ENCODE peak calls at places on chromosomes 13 and 19, in nine cellular contexts. V is H1, M is fibroblast of mammary gland, U is endodermal cell, C is ascending aorta, G is lower leg skin, H is HFF-Myc, P is AG04449, X is GM23338. T is an unnamed sample.

GRCh38 chr19:40284501-40285352 is at the start of gene AKT2:
- DNase-seq in G (no peak), U (peak), X (peak), C (no peak), P (no peak), V (peak), M (peak), H (no peak), T (peak)

GRCh38 chr13:112131081-112131739 is 64.3 kb downstream of the SOX1 start:
- DNase-seq in G (peak), V (no peak), X (no peak), H (no peak), P (no peak), C (no peak), M (no peak), U (peak), T (no peak)

GRCh38 chr19:53903055-53903680 is 5.9 kb upstream of the CACNG7 start:
- DNase-seq in H (peak), U (peak), V (no peak), P (no peak), X (peak), C (no peak), G (no peak), M (peak), T (peak)

GRCh38 chr13:29934531-29935308 is 84.3 kb upstream of the UBL3 start:
- DNase-seq in V (no peak), P (no peak), G (no peak), M (no peak), X (no peak), C (no peak), U (no peak), H (no peak), T (no peak)

GRCh38 chr13:98970293-98970692 is 7.6 kb downstream of the DOCK9 start:
- DNase-seq in U (no peak), V (no peak), H (no peak), C (no peak), M (no peak), P (no peak), G (no peak), X (no peak), T (no peak)

GRCh38 chr13:107427531-107427930 is 787.8 kb downstream of the LIG4 start:
- DNase-seq in X (no peak), C (no peak), H (no peak), U (no peak), M (no peak), G (no peak), V (no peak), P (no peak), T (no peak)

GRCh38 chr13:20609145-20609544 is 42.2 kb downstream of the IFT88 start:
- DNase-seq in G (no peak), V (no peak), M (peak), P (peak), C (no peak), H (no peak), U (no peak), X (no peak), T (peak)

GRCh38 chr19:15180451-15181390 is 20.1 kb downstream of the NOTCH3 start:
- DNase-seq in H (no peak), X (peak), C (no peak), M (no peak), U (peak), G (no peak), P (no peak), V (no peak), T (no peak)

GRCh38 chr19:1819976-1820255 is 7.8 kb upstream of the ATP8B3 start:
- DNase-seq in G (no peak), M (no peak), P (no peak), U (no peak), X (no peak), V (no peak), H (no peak), C (no peak), T (no peak)

GRCh38 chr19:13396256-13397080 is 109.8 kb downstream of the CACNA1A start:
- DNase-seq in V (peak), H (peak), M (peak), P (no peak), X (peak), G (no peak), U (peak), C (no peak), T (peak)

GRCh38 chr19:11064831-11065303 is 24.4 kb upstream of the LDLR start:
- DNase-seq in C (no peak), G (no peak), H (no peak), X (no peak), M (peak), P (no peak), U (no peak), V (no peak), T (peak)

DNA sequence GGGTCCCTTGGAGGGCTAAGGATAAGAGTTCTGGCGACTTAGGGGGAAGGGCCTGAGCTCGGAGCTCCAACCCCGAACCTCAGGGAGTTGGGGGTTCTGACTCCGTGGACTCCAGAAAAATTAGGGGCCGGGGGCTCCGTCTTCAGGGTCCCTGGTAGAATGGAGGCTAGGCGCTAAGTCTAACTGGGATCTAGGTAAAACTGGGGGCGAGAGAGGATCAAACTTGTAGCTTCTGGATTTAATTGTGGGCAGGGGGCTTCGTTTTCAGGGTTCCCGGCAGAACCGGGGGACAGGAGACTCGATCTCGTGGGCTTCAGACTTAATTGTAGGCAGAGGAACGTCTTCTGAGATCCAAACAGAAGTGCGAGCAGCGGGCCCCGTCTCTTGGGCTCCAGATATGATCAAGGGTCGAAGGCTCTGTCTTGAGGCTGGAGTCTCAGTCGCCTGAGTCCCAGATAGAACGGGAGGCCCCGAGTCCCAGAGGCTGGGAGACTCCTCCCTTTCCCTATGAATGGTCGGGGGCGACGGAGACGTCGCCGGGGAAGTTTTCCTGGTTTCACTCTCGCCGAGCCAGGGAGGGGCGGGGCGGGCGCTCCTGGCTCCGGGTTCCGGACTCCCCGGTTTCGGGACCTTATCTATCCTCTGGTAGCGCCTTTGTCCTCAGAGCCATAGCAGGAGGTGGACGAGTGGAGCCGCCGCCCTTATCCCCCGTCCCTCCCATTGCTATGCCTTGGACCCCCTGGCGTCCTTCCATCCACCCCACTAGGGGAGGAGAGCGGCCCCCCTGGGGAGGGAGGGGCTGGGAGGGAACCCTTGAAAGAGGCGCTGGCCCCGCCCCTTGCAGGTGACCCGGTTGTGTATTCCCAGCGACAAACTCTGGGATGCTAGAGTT is 1.3 kb downstream of the NECTIN2 start:
- DNase-seq in U (peak), P (no peak), V (no peak), H (no peak), X (peak), M (peak), C (peak), G (peak), T (peak)
- TF ChIP-seq CTCF in U (no peak), P (no peak), V (no peak), H (no peak), X (no peak), M (no peak), C (no peak), G (no peak), T (no peak)

GRCh38 chr19:55099557-55100506 is 17.6 kb downstream of the PPP1R12C start:
- DNase-seq in H (no peak), X (peak), P (no peak), G (no peak), U (peak), C (no peak), V (no peak), M (no peak), T (no peak)
- TF ChIP-seq CTCF in H (peak), X (peak), P (no peak), G (no peak), U (peak), C (no peak), V (peak), M (peak), T (peak)

DNA sequence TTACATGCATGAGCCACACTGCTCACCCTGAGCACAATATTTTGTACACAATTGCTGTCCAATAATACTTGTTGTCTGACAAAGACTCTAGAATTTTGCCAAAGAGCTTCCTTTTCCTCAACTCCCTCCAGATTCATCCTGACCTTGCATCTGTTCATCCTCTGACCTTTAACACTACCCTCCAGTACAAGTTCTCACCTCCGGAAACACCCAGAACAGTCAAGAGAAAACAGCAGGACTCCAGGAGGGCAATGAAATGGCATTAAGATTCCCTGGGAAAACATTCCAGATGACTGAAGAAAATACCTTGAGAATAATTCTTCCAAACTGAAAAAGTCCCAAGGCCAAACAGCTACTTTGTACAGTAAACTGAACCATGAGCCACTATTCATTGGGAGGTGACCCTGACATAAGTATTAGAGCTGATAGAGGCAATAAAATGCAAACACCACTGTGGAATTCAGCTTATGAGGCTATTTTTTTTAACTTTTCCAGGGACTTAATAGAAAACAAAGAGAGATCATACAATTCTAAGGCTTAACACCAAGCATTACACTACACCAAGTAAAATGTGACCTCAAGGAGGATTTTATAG is 15.7 kb upstream of the COG3 start:
- DNase-seq in V (no peak), P (no peak), G (no peak), X (no peak), M (no peak), H (no peak), C (no peak), U (no peak), T (no peak)
- TF ChIP-seq CTCF in V (no peak), P (no peak), G (no peak), X (no peak), M (no peak), H (no peak), C (no peak), U (no peak), T (no peak)

DNA sequence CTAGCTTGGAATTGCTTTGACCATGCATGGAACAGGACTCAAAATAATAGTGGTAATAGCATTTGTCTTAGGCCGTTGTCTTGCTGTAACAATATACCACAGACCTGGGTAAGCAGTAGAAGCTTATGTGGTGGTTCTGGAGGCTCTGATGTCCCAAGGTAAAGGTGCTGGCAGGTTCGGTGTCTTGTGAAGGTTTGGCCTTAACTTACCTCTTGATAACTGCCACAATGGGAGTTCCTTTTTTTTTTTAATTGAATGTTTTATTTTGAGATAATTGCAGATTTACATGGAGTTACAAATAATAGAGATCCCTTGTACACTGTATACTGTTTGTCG is 5.8 kb downstream of the RPL21 start:
- DNase-seq in G (no peak), V (no peak), H (no peak), X (no peak), U (no peak), P (no peak), C (no peak), M (no peak), T (no peak)
- TF ChIP-seq CTCF in G (no peak), V (no peak), H (no peak), X (no peak), U (no peak), P (no peak), C (no peak), M (no peak), T (no peak)

T was measured in fibroblast of lung.